ENCODE peak calls at places on chromosomes 2 and 18, in five cellular contexts. U is activated naive CD4-positive, alpha-beta T cell; S is OCI-LY7; F is GM23338; O is glomerular endothelial cell. B is an unnamed sample.

GRCh38 chr18:23871410-23871809 is 143.1 kb upstream of the TTC39C start:
- DNase-seq in U (no peak), S (peak), F (peak), O (no peak), B (peak)

GRCh38 chr2:9800975-9801723 is 42.1 kb upstream of the TAF1B start:
- DNase-seq in U (no peak), S (no peak), F (no peak), O (no peak), B (no peak)

GRCh38 chr2:35938838-35939237 is 416.7 kb upstream of the CRIM1 start:
- DNase-seq in U (no peak), S (no peak), F (no peak), O (no peak), B (no peak)

GRCh38 chr18:26901020-26901419 is 35.5 kb upstream of the AQP4 start:
- DNase-seq in U (no peak), S (no peak), F (no peak), O (no peak), B (no peak)

GRCh38 chr2:98458207-98458606 is 13.5 kb downstream of the INPP4A start:
- DNase-seq in U (no peak), S (no peak), F (no peak), O (no peak), B (no peak)

GRCh38 chr2:113829270-113829669 is 60.6 kb upstream of the ACTR3 start:
- DNase-seq in U (no peak), S (no peak), F (no peak), O (no peak), B (no peak)

GRCh38 chr18:29172151-29173015 is 995.5 kb upstream of the CDH2 start:
- DNase-seq in U (no peak), S (no peak), F (no peak), O (no peak), B (no peak)

GRCh38 chr2:116676776-116677175 is 1137.7 kb upstream of the DDX18 start:
- DNase-seq in U (no peak), S (no peak), F (no peak), O (no peak), B (no peak)

GRCh38 chr2:69563021-69563420 is 80.5 kb downstream of the AAK1 start:
- DNase-seq in U (no peak), S (no peak), F (no peak), O (no peak), B (no peak)

GRCh38 chr18:28834889-28835288 is 658.0 kb upstream of the CDH2 start:
- DNase-seq in U (no peak), S (no peak), F (no peak), O (no peak), B (peak)

GRCh38 chr2:138421971-138422335 is 79.6 kb upstream of the SPOPL start:
- DNase-seq in U (no peak), S (no peak), F (no peak), O (no peak), B (no peak)

GRCh38 chr18:12890964-12891363 is 6.9 kb upstream of the PTPN2 start:
- DNase-seq in U (no peak), S (no peak), F (no peak), O (no peak), B (no peak)

GRCh38 chr2:30963184-30963583 is 155.9 kb upstream of the CAPN13 start:
- DNase-seq in U (no peak), S (no peak), F (no peak), O (no peak), B (no peak)

GRCh38 chr18:49076767-49077166 is 126.0 kb upstream of the SMAD7 start:
- DNase-seq in U (no peak), S (no peak), F (no peak), O (no peak), B (no peak)

GRCh38 chr2:7427293-7428060 is 510.3 kb downstream of the RNF144A start:
- DNase-seq in U (no peak), S (peak), F (peak), O (peak), B (peak)

GRCh38 chr18:48831802-48832201 is 119.0 kb downstream of the SMAD7 start:
- DNase-seq in U (no peak), S (no peak), F (no peak), O (no peak), B (no peak)

GRCh38 chr2:101082993-101083392 is 68.2 kb downstream of the TBC1D8 start:
- DNase-seq in U (no peak), S (no peak), F (no peak), O (no peak), B (no peak)

GRCh38 chr2:20040489-20041172 is 10.8 kb downstream of the LAPTM4A start:
- DNase-seq in U (no peak), S (no peak), F (no peak), O (no peak), B (peak)

GRCh38 chr2:7467782-7468447 is 550.7 kb downstream of the RNF144A start:
- DNase-seq in U (no peak), S (no peak), F (no peak), O (no peak), B (no peak)

GRCh38 chr18:13620818-13621445 is 105.4 kb downstream of the FAM210A start:
- DNase-seq in U (no peak), S (no peak), F (no peak), O (no peak), B (no peak)

GRCh38 chr2:98903767-98904485 is 32.1 kb downstream of the CRACDL start:
- DNase-seq in U (no peak), S (no peak), F (peak), O (no peak), B (no peak)

GRCh38 chr2:219252570-219252899 is 508 bp upstream of the TUBA4B start:
- DNase-seq in U (no peak), S (no peak), F (no peak), O (no peak), B (no peak)

GRCh38 chr2:165877565-165878550 is 75.7 kb downstream of the TTC21B start:
- DNase-seq in U (no peak), S (no peak), F (no peak), O (no peak), B (no peak)

GRCh38 chr2:175227382-175227781 is 45.9 kb upstream of the ATP5MC3 start:
- DNase-seq in U (no peak), S (no peak), F (no peak), O (no peak), B (no peak)

GRCh38 chr2:212451786-212452200 is 86.8 kb downstream of the ERBB4 start:
- DNase-seq in U (no peak), S (no peak), F (peak), O (no peak), B (no peak)

GRCh38 chr2:57701391-57701791 is 345.2 kb upstream of the VRK2 start:
- DNase-seq in U (no peak), S (no peak), F (peak), O (no peak), B (no peak)

GRCh38 chr2:65231892-65232477 is 4.4 kb downstream of the ACTR2 start:
- DNase-seq in U (no peak), S (no peak), F (peak), O (no peak), B (no peak)

GRCh38 chr2:149438260-149438960 is 108.0 kb downstream of the LYPD6 start:
- DNase-seq in U (no peak), S (no peak), F (no peak), O (no peak), B (no peak)

GRCh38 chr2:197176457-197176964 is 134.1 kb downstream of the ANKRD44 start:
- DNase-seq in U (no peak), S (no peak), F (no peak), O (no peak), B (no peak)

GRCh38 chr18:44627245-44627644 is 53.4 kb upstream of the SETBP1 start:
- DNase-seq in U (no peak), S (no peak), F (no peak), O (no peak), B (no peak)

GRCh38 chr18:77054288-77054605 is 78.3 kb downstream of the MBP start:
- DNase-seq in U (no peak), S (peak), F (no peak), O (no peak), B (no peak)

GRCh38 chr2:24985406-24985805 is 13.7 kb upstream of the DNAJC27 start:
- DNase-seq in U (no peak), S (no peak), F (no peak), O (no peak), B (no peak)

GRCh38 chr2:240949791-240950705 is 43.9 kb downstream of the CROCC2 start:
- DNase-seq in U (no peak), S (no peak), F (no peak), O (no peak), B (no peak)

GRCh38 chr2:54468643-54469042 is 12.5 kb downstream of the SPTBN1 start:
- DNase-seq in U (no peak), S (no peak), F (no peak), O (no peak), B (no peak)